ENCODE peak calls at places on chromosomes 7 and 10, in five cellular contexts. H, K, S, Z and J are unnamed samples.

GRCh38 chr7:152574892-152575511 is 100.9 kb downstream of the XRCC2 start:
- DNase-seq in H (no peak), K (no peak), S (no peak), Z (no peak), J (no peak)

GRCh38 chr7:27172823-27173411 is 1.2 kb downstream of the HOXA10 start:
- DNase-seq in H (no peak), K (peak), S (no peak), Z (no peak), J (no peak)

GRCh38 chr10:117003336-117003735 is 1.7 kb downstream of the SHTN1 start:
- DNase-seq in H (no peak), K (no peak), S (no peak), Z (no peak), J (no peak)

GRCh38 chr7:475951-476441 is 43.6 kb downstream of the PDGFA start:
- DNase-seq in H (no peak), K (no peak), S (no peak), Z (no peak), J (no peak)

GRCh38 chr10:62384447-62385081 is 10.4 kb downstream of the ZNF365 start:
- DNase-seq in H (no peak), K (no peak), S (no peak), Z (no peak), J (no peak)

GRCh38 chr10:78148564-78148963 is 114.9 kb downstream of the RPS24 start:
- DNase-seq in H (no peak), K (no peak), S (no peak), Z (no peak), J (no peak)

GRCh38 chr7:99848420-99849216 is 20.8 kb downstream of the CYP3A43 start:
- DNase-seq in H (no peak), K (no peak), S (no peak), Z (no peak), J (no peak)

GRCh38 chr7:108824840-108825540 is 255.3 kb downstream of the DNAJB9 start:
- DNase-seq in H (no peak), K (peak), S (no peak), Z (peak), J (no peak)

GRCh38 chr10:93746844-93747284 is 10.9 kb upstream of the LGI1 start:
- DNase-seq in H (no peak), K (peak), S (peak), Z (peak), J (peak)

GRCh38 chr7:7522421-7522820 is 13.3 kb downstream of the COL28A1 start:
- DNase-seq in H (no peak), K (no peak), S (no peak), Z (no peak), J (no peak)

GRCh38 chr7:100705341-100705752 is 574 bp upstream of the POP7 start:
- DNase-seq in H (peak), K (peak), S (no peak), Z (peak), J (peak)

GRCh38 chr7:83655951-83656556 is 7.1 kb upstream of the SEMA3E start:
- DNase-seq in H (no peak), K (no peak), S (peak), Z (peak), J (peak)

GRCh38 chr10:43115881-43116595 is 22.2 kb upstream of the CSGALNACT2 start:
- DNase-seq in H (no peak), K (no peak), S (no peak), Z (no peak), J (no peak)

GRCh38 chr10:3950676-3951275 is 165.8 kb upstream of the KLF6 start:
- DNase-seq in H (peak), K (no peak), S (no peak), Z (no peak), J (no peak)

GRCh38 chr7:3998060-3998459 is 684.0 kb upstream of the FOXK1 start:
- DNase-seq in H (no peak), K (no peak), S (no peak), Z (no peak), J (no peak)

GRCh38 chr10:108434818-108435217 is 1270.3 kb upstream of the SORCS1 start:
- DNase-seq in H (no peak), K (no peak), S (no peak), Z (no peak), J (no peak)

GRCh38 chr7:151717918-151718317 is 159.0 kb downstream of the PRKAG2 start:
- DNase-seq in H (no peak), K (no peak), S (no peak), Z (no peak), J (no peak)

GRCh38 chr10:6300106-6300783 is 97.5 kb downstream of the PFKFB3 start:
- DNase-seq in H (peak), K (no peak), S (no peak), Z (no peak), J (no peak)

GRCh38 chr10:114486938-114487814 is 82.9 kb upstream of the AFAP1L2 start:
- DNase-seq in H (no peak), K (no peak), S (no peak), Z (no peak), J (peak)

GRCh38 chr10:75565286-75566251 is 134.1 kb downstream of the LRMDA start:
- DNase-seq in H (no peak), K (no peak), S (no peak), Z (no peak), J (no peak)

GRCh38 chr7:87627634-87627994 is 584 bp upstream of the RUNDC3B start:
- DNase-seq in H (no peak), K (no peak), S (no peak), Z (no peak), J (no peak)

GRCh38 chr7:92968502-92968901 is 132.1 kb upstream of the CDK6 start:
- DNase-seq in H (no peak), K (no peak), S (no peak), Z (no peak), J (no peak)

GRCh38 chr10:101932182-101932581 is 88.6 kb upstream of the KCNIP2 start:
- DNase-seq in H (no peak), K (no peak), S (no peak), Z (no peak), J (no peak)

GRCh38 chr10:102710604-102711003 is 3.6 kb downstream of the ARL3 start:
- DNase-seq in H (no peak), K (no peak), S (no peak), Z (peak), J (no peak)

GRCh38 chr7:41047789-41048191 is 655.1 kb downstream of the INHBA start:
- DNase-seq in H (no peak), K (no peak), S (no peak), Z (peak), J (no peak)

DNA sequence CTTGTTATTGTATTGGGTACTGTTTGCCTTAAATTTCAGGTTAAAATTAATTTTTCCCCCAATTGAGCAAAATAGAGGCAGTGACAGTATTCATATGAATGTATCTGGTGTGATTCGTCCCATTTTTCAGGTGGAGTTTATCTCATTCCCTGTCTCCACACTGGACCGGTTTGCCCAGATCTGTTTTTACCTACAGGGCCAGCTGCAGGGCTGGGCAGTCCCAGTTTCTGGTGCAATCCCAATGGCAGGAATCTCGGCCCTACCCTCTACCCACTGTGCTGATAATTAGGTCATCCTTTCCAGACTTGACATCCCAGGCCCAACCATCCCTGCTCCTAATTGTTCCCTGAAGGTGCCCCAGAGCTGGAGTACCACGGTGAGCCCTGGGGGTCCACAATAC is 49.8 kb upstream of the NFE2L3 start:
- DNase-seq in H (no peak), K (no peak), S (no peak), Z (no peak), J (no peak)
- H3K27ac ChIP-seq in H (no peak), K (no peak), S (no peak), Z (no peak), J (no peak)

GRCh38 chr7:142030294-142030693 is 34.6 kb downstream of the MGAM start:
- DNase-seq in H (no peak), K (no peak), S (no peak), Z (no peak), J (peak)
- TF ChIP-seq CTCF in H (no peak), K (peak), S (no peak), Z (peak), J (no peak)

DNA sequence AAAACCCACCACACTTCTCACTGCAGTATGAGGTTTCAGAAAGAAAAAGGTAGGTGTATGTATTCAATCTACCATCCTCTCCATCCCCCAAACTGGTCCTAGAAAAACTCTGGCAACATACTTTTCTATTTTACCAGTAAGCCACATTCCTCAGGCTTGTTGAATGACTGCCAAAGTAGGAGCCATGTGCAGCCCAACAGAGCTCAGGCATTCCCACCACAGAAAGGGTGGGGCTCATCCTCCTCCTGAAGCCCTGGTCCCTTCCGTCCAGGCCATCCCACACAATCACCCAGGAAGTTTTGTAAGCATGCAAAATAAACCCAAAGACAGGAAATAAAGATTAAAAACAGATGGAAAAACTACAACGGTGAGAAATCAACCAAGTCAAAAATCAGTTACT is 57.2 kb downstream of the MAD1L1 start:
- DNase-seq in H (no peak), K (no peak), S (no peak), Z (peak), J (peak)
- H3K27ac ChIP-seq in H (no peak), K (no peak), S (no peak), Z (peak), J (peak)

DNA sequence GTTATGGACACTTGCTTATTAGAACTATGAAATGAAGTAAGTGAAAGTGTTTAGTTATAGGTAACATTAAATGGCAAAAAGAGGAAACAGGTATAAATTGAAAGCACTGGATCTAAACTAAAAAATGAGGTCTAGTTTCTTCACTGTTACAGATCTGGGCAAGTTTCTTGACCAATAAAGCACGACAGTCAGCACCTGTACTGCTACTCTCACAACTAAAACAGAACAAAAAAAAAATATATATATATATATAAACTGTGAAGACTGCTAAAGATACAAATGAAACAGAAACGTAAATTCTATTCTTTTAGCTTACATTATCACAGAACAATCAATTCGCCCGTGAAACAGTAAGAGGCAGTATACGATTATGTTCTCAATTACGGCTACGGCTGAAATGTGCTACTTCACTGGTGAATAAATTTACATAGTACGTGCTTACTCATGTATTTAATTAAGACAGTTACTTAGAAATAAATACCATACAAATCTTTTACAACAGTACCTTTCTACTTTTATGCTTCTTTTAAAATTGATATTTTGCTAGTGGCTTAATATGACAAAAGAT is 4.2 kb downstream of the AHR start:
- DNase-seq in H (no peak), K (no peak), S (no peak), Z (no peak), J (no peak)
- TF ChIP-seq CTCF in H (no peak), K (no peak), S (peak), Z (peak), J (peak)

GRCh38 chr7:128221929-128222403 is 19.1 kb upstream of the LEP start:
- DNase-seq in H (no peak), K (no peak), S (no peak), Z (peak), J (peak)

GRCh38 chr7:128231021-128231420 is 10.1 kb upstream of the LEP start:
- DNase-seq in H (no peak), K (no peak), S (no peak), Z (no peak), J (no peak)

GRCh38 chr7:128227246-128227645 is 13.8 kb upstream of the LEP start:
- DNase-seq in H (no peak), K (no peak), S (no peak), Z (no peak), J (no peak)

GRCh38 chr7:128231677-128232076 is 9.4 kb upstream of the LEP start:
- DNase-seq in H (no peak), K (no peak), S (no peak), Z (no peak), J (no peak)

DNA sequence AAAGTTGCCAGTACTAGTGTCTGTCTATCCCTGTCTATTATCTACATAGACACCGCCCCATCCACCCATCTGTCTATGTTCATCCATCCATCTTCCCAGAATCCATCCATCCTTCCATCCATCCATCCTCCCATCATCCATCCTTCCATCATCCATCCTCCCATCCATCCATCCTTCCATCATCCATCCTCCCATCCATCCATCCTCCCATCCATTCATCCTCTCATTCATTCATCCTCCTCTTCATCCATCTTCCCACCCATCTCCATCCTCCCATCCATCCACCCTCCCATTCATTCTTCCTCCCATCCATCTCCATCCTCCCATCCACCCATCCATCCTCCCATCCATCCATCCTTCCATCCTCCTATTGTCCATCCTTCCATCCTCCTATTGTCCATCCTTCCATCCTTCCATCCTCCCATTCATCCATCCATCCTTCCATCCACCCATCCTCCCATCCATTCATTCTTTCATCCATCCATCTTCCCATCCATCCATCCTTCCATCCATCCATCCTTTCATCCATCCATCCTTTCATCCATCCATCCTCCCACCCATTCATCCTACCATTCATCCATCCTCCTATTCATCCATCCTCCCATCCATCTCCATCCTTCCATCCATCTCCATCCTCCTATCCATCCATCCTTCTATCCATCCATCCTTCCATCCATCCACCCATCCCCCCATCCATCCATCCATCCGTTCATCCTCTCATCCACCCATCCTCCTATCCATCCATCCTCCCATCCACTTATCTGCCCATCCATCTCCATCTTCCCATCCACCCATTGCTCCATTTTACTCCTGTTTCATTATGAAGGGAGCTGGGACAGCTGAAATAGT is 14.7 kb upstream of the LEP start:
- DNase-seq in H (no peak), K (no peak), S (no peak), Z (no peak), J (no peak)
- H3K27ac ChIP-seq in H (no peak), K (no peak), S (no peak), Z (no peak), J (no peak)